ENCODE peak calls at places on chromosomes 5 and 9, in four cellular contexts. Z is left colon, H is T-cell, Q is GM12865. A is an unnamed sample.

GRCh38 chr5:90000351-90000750 is 409.2 kb downstream of the CETN3 start:
- DNase-seq in Q (peak), H (no peak), Z (peak), A (no peak)

GRCh38 chr9:131312822-131313770 is 23.6 kb downstream of the PLPP7 start:
- DNase-seq in H (no peak), Z (peak), Q (no peak), A (peak)

GRCh38 chr5:140571105-140571504 is 6.5 kb downstream of the SLC35A4 start:
- DNase-seq in H (no peak), Z (no peak), Q (no peak), A (no peak)

GRCh38 chr9:75451045-75451444 is 362.7 kb downstream of the OSTF1 start:
- DNase-seq in Z (no peak), Q (no peak), H (no peak), A (no peak)

GRCh38 chr5:72407541-72407940 is 87.4 kb downstream of the PTCD2 start:
- DNase-seq in Q (no peak), H (no peak), Z (no peak), A (no peak)

GRCh38 chr9:135329571-135330306 is 149.8 kb upstream of the PPP1R26 start:
- DNase-seq in Q (no peak), H (no peak), Z (no peak), A (no peak)

GRCh38 chr5:181217111-181217804 is 5.8 kb upstream of the TRIM41 start:
- DNase-seq in Z (peak), H (peak), Q (peak), A (peak)

GRCh38 chr5:172224996-172225395 is 31.0 kb downstream of the EFCAB9 start:
- DNase-seq in Z (no peak), Q (peak), H (no peak), A (no peak)

GRCh38 chr5:135107101-135107500 is 73.1 kb upstream of the PITX1 start:
- DNase-seq in Q (no peak), Z (peak), H (no peak), A (peak)

GRCh38 chr9:89463986-89464901 is 33.7 kb downstream of the SEMA4D start:
- DNase-seq in Q (peak), Z (no peak), H (peak), A (peak)

A was measured in colonic mucosa.